ENCODE peak calls at places on chromosomes 5 and 9, in five cellular contexts. P is neuronal stem cell, B is IMR-90, Z is mesenchymal stem cell, G is H1. Y is an unnamed sample.

GRCh38 chr9:131732061-131732526 is 7.8 kb downstream of the RAPGEF1 start:
- DNase-seq in G (no peak), B (peak; percentile 78), Z (peak; percentile 74), P (no peak), Y (no peak)

GRCh38 chr5:55294935-55295334 is 12.6 kb downstream of the DHX29 start:
- DNase-seq in P (no peak), G (no peak), Z (no peak), B (no peak), Y (no peak)

GRCh38 chr5:131361677-131362315 is 97.9 kb downstream of the CDC42SE2 start:
- DNase-seq in B (no peak), Z (no peak), G (no peak), P (no peak), Y (no peak)

GRCh38 chr5:176700239-176700847 is 53.1 kb downstream of the TSPAN17 start:
- DNase-seq in G (peak; percentile 79), B (no peak), Z (no peak), P (peak; percentile 60), Y (no peak)

GRCh38 chr5:151772029-151772867 is 494 bp downstream of the G3BP1 start:
- DNase-seq in B (no peak), G (peak; percentile 53), P (peak; percentile 32), Z (peak; percentile 63), Y (peak; percentile 11)

GRCh38 chr9:105188746-105189145 is 55.7 kb upstream of the SLC44A1 start:
- DNase-seq in B (no peak), Z (no peak), P (no peak), G (no peak), Y (no peak)

GRCh38 chr5:152125806-152126205 is 201.2 kb upstream of the GLRA1 start:
- DNase-seq in B (no peak), Z (no peak), G (no peak), P (no peak), Y (no peak)

GRCh38 chr5:147911427-147911826 is 5.1 kb upstream of the C5orf46 start:
- DNase-seq in B (no peak), G (no peak), Z (no peak), P (no peak), Y (no peak)

GRCh38 chr5:172782169-172783039 is 11.4 kb upstream of the DUSP1 start:
- DNase-seq in Z (peak; percentile 64), B (peak; percentile 76), G (no peak), P (no peak), Y (no peak)

GRCh38 chr5:72817076-72817476 is 615 bp downstream of the TNPO1 start:
- DNase-seq in P (no peak), G (no peak), Z (peak; percentile 86), B (peak; percentile 88), Y (peak; percentile 37)

GRCh38 chr5:75558972-75559632 is 47.4 kb downstream of the POLK start:
- DNase-seq in G (no peak), P (no peak), Z (no peak), B (no peak), Y (no peak)

GRCh38 chr5:138873886-138874200 is 1.3 kb downstream of the LRRTM2 start:
- DNase-seq in P (no peak), G (no peak), B (no peak), Z (no peak), Y (no peak)

GRCh38 chr5:34011521-34011920 is 3.7 kb upstream of the AMACR start:
- DNase-seq in P (no peak), G (no peak), Z (no peak), B (peak; percentile 12), Y (no peak)

GRCh38 chr5:108380531-108381021 is 1.3 kb downstream of the FBXL17 start:
- DNase-seq in B (peak; percentile 13), P (peak; percentile 32), G (peak; percentile 77), Z (peak; percentile 69), Y (no peak)

GRCh38 chr9:121765021-121765950 is 113.9 kb downstream of the DAB2IP start:
- DNase-seq in B (peak; percentile 63), G (no peak), P (no peak), Z (peak; percentile 76), Y (peak; percentile 74)

GRCh38 chr5:76952795-76953536 is at the start of gene CRHBP:
- DNase-seq in B (no peak), G (peak; percentile 63), Z (no peak), P (no peak), Y (no peak)

DNA sequence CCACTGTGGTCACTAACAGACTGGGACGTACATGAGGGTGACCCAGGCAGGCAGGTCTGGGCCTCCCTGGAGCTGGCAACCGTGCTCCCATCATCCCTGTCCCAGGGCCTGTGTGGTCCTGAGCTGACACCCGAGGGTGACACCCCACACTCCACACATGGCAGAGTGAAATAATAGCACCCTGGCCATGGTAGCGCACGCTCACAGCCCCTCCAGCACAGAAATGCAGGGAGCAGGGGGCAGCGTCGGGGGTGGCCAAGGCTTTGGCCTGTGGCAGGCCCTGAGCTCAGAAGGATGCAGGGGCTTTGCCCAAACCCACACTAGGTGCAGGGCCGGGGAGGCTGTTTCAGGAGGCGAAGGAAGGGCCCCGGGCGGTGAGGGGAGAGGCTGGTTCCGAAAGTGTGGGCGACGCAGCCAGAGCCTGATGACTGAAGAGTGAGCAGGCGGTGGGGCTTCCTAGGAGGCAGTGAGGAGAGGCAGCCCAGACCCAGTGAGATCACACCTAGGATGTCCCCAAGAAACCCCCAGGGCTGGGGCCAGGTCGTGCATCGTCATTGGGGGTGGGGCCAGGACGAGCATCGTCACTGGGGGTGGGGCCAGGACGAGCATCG is 12.9 kb downstream of the OR2V2 start:
- DNase-seq in Z (peak; percentile 57), P (peak; percentile 61), B (peak; percentile 59), G (peak; percentile 80), Y (peak; percentile 73)
- H4K91ac ChIP-seq in Z (no peak overlapping the region), P (peak overlapping the region; percentile 89), B (peak overlapping the region; percentile 31), G (peak overlapping the region; percentile 92), Y (no peak overlapping the region)

GRCh38 chr9:2768330-2768729 is 51.0 kb downstream of the KCNV2 start:
- DNase-seq in B (no peak), P (no peak), Z (no peak), G (no peak), Y (no peak)

GRCh38 chr9:2767800-2768199 is 50.5 kb downstream of the KCNV2 start:
- DNase-seq in G (no peak), P (no peak), Z (no peak), B (peak; percentile 40), Y (no peak)

GRCh38 chr9:2771101-2771500 is 53.8 kb downstream of the KCNV2 start:
- DNase-seq in Z (no peak), B (peak; percentile 35), P (no peak), G (no peak), Y (no peak)

GRCh38 chr9:2777454-2777853 is 60.1 kb downstream of the KCNV2 start:
- DNase-seq in Z (no peak), B (no peak), P (no peak), G (no peak), Y (no peak)

GRCh38 chr9:2771661-2772060 is 54.4 kb downstream of the KCNV2 start:
- DNase-seq in Z (peak; percentile 13), B (peak; percentile 53), G (no peak), P (no peak), Y (no peak)
- H2AK5ac ChIP-seq in Z (no peak overlapping the region), B (no peak overlapping the region), G (no peak overlapping the region), P (no peak overlapping the region), Y (no peak overlapping the region)

GRCh38 chr9:93633492-93634221 is 57.3 kb downstream of the PHF2 start:
- DNase-seq in B (no peak), G (peak; percentile 41), Z (no peak), P (no peak), Y (no peak)
- H3K36me3 ChIP-seq in B (peaks cover 35% of the 10 kb centered on the region), G (peaks cover 10% of the 10 kb centered on the region), Z (peaks cover 63% of the 10 kb centered on the region), P (peaks cover 28% of the 10 kb centered on the region), Y (peaks cover 6% of the 10 kb centered on the region)

DNA sequence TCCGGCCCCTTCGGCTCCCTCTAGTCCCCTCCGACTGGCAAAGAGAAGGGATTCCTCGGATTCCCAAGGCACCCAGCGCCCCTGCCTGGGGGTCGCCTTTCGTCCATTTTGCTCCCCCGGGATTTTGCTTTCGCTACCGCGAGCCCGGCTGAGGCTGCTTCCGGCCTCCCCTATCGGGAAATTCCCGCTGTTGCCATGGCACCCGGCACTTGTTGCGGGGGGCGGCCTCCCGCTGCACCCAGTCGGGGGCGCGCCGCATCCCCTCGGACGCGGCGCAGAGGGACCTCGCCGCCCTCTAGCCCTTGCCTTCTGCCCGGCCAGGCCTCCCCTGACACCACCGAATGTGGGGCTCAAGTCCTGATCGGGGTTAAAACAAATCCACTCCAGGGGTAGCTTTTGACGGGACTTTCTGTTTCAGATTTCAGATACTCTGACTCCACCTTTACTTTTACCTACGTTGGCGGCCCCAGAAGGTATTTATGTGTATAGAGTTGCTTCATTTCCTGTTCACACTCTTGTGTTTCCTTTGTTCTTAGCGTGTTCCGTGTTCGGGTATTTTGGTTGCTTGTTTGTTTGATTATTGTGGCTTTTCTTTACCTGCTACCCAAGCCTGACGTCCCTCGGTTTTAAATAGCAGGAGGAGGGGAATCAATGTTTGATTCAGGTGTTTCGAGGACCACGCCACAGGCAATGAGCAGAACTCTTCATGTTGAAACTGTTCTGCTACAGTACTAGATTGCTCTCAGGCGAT is 1.4 kb downstream of the PARP8 start:
- DNase-seq in B (peak; percentile 52), G (no peak), P (peak; percentile 67), Z (peak; percentile 88), Y (peak; percentile 35)
- H4K91ac ChIP-seq in B (peak overlapping the region; percentile 46), G (no peak overlapping the region), P (no peak overlapping the region), Z (peak overlapping the region; percentile 97), Y (peak overlapping the region; percentile 93)

GRCh38 chr5:134560698-134561097 is 35.2 kb downstream of the JADE2 start:
- DNase-seq in B (no peak), Z (no peak), P (no peak), G (no peak), Y (no peak)

GRCh38 chr5:134564396-134564795 is 38.9 kb downstream of the JADE2 start:
- DNase-seq in G (no peak), Z (no peak), P (no peak), B (no peak), Y (no peak)

GRCh38 chr5:134563962-134564361 is 38.5 kb downstream of the JADE2 start:
- DNase-seq in B (no peak), G (no peak), Z (no peak), P (no peak), Y (no peak)

GRCh38 chr5:134559672-134560071 is 34.2 kb downstream of the JADE2 start:
- DNase-seq in P (no peak), B (no peak), G (no peak), Z (no peak), Y (no peak)

DNA sequence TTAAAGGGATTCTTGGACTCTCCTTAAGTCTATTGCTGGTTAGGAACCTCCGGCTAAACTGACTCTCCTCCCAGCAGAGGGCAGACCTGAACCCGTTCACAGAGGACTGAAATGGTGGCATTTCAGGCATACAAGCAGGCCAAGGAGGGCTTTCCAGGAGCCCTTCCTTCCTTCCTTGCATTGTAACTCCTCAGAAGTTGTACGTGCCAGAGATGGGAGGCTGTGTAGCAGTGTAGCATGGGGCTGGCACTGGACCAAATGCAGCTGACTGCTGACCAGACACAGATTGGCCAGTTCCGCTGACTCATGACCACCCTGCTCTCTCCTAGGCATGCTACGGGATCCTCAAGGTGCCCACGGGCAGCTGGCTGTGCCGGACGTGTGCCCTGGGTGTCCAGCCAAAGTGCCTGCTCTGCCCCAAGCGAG is 36.4 kb downstream of the JADE2 start:
- DNase-seq in P (peak; percentile 33), Z (peak; percentile 34), G (no peak), B (peak; percentile 74), Y (no peak)
- H2AK5ac ChIP-seq in P (peak overlapping the region; percentile 91), Z (no peak overlapping the region), G (no peak overlapping the region), B (peak overlapping the region; percentile 73), Y (no peak overlapping the region)